ENCODE peak calls at places on chromosomes 5 and 9, in nine cellular contexts. O is dermis blood vessel endothelial cell; V is T follicular helper cell; H is NCI-H1105 treated with DMSO at 0.1 percent for 48 hours; X is T-helper 17 cell; B is T-helper 2 cell; D is CD4-positive, alpha-beta memory T cell; Z is amniotic stem cell; C is AG09309. S is an unnamed sample.
A peak's percentile ranks its signal among the peaks of the same experiment; 100 is the strongest.

GRCh38 chr5:166772770-166773169 is 1518.7 kb upstream of the WWC1 start:
- DNase-seq in D (no peak), H (no peak), C (no peak), Z (no peak), B (no peak), X (no peak), V (no peak), O (no peak), S (no peak)

GRCh38 chr5:135891804-135892203 is 3.8 kb downstream of the IL9 start:
- DNase-seq in X (no peak), C (no peak), Z (no peak), O (no peak), B (no peak), H (peak; percentile 4), D (no peak), V (no peak), S (no peak)

GRCh38 chr5:33941090-33941489 is 4.9 kb downstream of the RXFP3 start:
- DNase-seq in B (no peak), C (no peak), X (no peak), O (no peak), H (no peak), V (no peak), D (no peak), Z (no peak), S (no peak)

GRCh38 chr5:117667105-117667504 is 1092.5 kb upstream of the SEMA6A start:
- DNase-seq in D (no peak), H (no peak), V (no peak), C (no peak), X (no peak), B (no peak), Z (no peak), O (no peak), S (no peak)

GRCh38 chr9:135130266-135130976 is 43.0 kb downstream of the OLFM1 start:
- DNase-seq in V (no peak), D (no peak), H (peak; percentile 15), B (no peak), Z (no peak), O (peak; percentile 51), X (no peak), C (no peak), S (no peak)

GRCh38 chr9:2701070-2701469 is 16.2 kb upstream of the KCNV2 start:
- DNase-seq in Z (no peak), V (no peak), X (no peak), C (no peak), O (no peak), B (no peak), D (no peak), H (no peak), S (no peak)

GRCh38 chr9:97714435-97714834 is 17.3 kb upstream of the XPA start:
- DNase-seq in Z (no peak), V (no peak), B (no peak), H (no peak), D (no peak), X (no peak), O (no peak), C (peak; percentile 71), S (no peak)

GRCh38 chr5:172640822-172641358 is at the start of gene NEURL1B:
- DNase-seq in C (no peak), H (peak; percentile 72), V (no peak), X (peak; percentile 30), B (peak; percentile 12), Z (peak; percentile 19), O (peak; percentile 55), D (peak; percentile 2), S (peak; percentile 66)

GRCh38 chr5:79837707-79838620 is 148.3 kb downstream of the CMYA5 start:
- DNase-seq in C (no peak), X (no peak), Z (no peak), O (no peak), D (no peak), B (no peak), V (no peak), H (no peak), S (no peak)

GRCh38 chr5:178831049-178831448 is 28.7 kb upstream of the ZNF354B start:
- DNase-seq in X (no peak), C (no peak), H (no peak), B (no peak), O (no peak), V (no peak), D (no peak), Z (no peak), S (no peak)

GRCh38 chr9:91276513-91276912 is 85.2 kb downstream of the AUH start:
- DNase-seq in O (peak; percentile 44), V (no peak), H (no peak), C (no peak), X (no peak), B (no peak), Z (no peak), D (no peak), S (no peak)

GRCh38 chr9:130128782-130129424 is 43.3 kb upstream of the NCS1 start:
- DNase-seq in O (peak; percentile 79), D (peak; percentile 60), C (peak; percentile 71), V (peak; percentile 43), X (peak; percentile 20), B (peak; percentile 38), H (no peak), Z (peak; percentile 78), S (no peak)

GRCh38 chr5:174589011-174589410 is 135.4 kb upstream of the MSX2 start:
- DNase-seq in D (no peak), X (no peak), O (no peak), V (no peak), C (no peak), B (no peak), Z (no peak), H (no peak), S (no peak)

GRCh38 chr9:37999501-38000189 is 69.4 kb downstream of the SHB start:
- DNase-seq in X (no peak), H (no peak), O (no peak), B (no peak), Z (no peak), D (no peak), C (no peak), V (no peak), S (no peak)

GRCh38 chr5:33381243-33381642 is 59.5 kb upstream of the TARS1 start:
- DNase-seq in Z (no peak), D (no peak), H (no peak), X (no peak), B (no peak), C (no peak), V (no peak), O (no peak), S (no peak)

GRCh38 chr9:134514503-134514902 is 127.1 kb upstream of the COL5A1 start:
- DNase-seq in C (no peak), X (no peak), O (no peak), H (no peak), Z (no peak), D (no peak), B (no peak), V (no peak), S (no peak)

GRCh38 chr9:110546411-110546871 is 33.1 kb downstream of the SVEP1 start:
- DNase-seq in D (no peak), B (no peak), H (no peak), O (no peak), V (no peak), Z (no peak), X (no peak), C (no peak), S (no peak)

GRCh38 chr5:1997640-1998347 is 115.1 kb upstream of the IRX4 start:
- DNase-seq in X (no peak), C (no peak), O (no peak), Z (no peak), H (no peak), V (no peak), D (no peak), B (no peak), S (no peak)

GRCh38 chr5:10484774-10485141 is 43.1 kb downstream of the ROPN1L start:
- DNase-seq in B (no peak), C (no peak), D (no peak), Z (no peak), O (no peak), X (no peak), H (no peak), V (no peak), S (no peak)

GRCh38 chr5:177087707-177088005 is 941 bp downstream of the FGFR4 start:
- DNase-seq in C (no peak), O (no peak), B (no peak), H (no peak), Z (no peak), V (no peak), X (no peak), D (no peak), S (no peak)

GRCh38 chr5:73392775-73393174 is 55.8 kb downstream of the FOXD1 start:
- DNase-seq in C (no peak), Z (no peak), D (no peak), V (no peak), O (peak; percentile 21), X (no peak), B (no peak), H (no peak), S (no peak)

GRCh38 chr5:60207031-60207430 is 313.5 kb upstream of the PDE4D start:
- DNase-seq in D (no peak), V (no peak), H (no peak), O (no peak), C (no peak), Z (no peak), X (no peak), B (no peak), S (peak; percentile 21)

GRCh38 chr5:1156033-1156753 is 44.3 kb upstream of the SLC12A7 start:
- DNase-seq in X (no peak), O (no peak), C (no peak), V (no peak), H (no peak), D (no peak), B (no peak), Z (no peak), S (no peak)

GRCh38 chr9:95110956-95111525 is 206.5 kb downstream of the FANCC start:
- DNase-seq in V (no peak), H (no peak), X (no peak), B (no peak), Z (no peak), O (no peak), D (no peak), C (no peak), S (no peak)

GRCh38 chr5:153965102-153965645 is 73.5 kb downstream of the FAM114A2 start:
- DNase-seq in O (peak; percentile 73), D (peak; percentile 30), H (peak; percentile 42), V (no peak), B (no peak), Z (peak; percentile 24), C (peak; percentile 11), X (no peak), S (peak; percentile 46)

S was measured in NCI-H2029.